ENCODE peak calls at places on chromosomes 12 and 14, in six cellular contexts. One of them, this sample, is unnamed.
A peak's percentile ranks its signal among the peaks of the same experiment; 100 is the strongest.

GRCh38 chr12:53221203-53222076 is 10.6 kb downstream of the RARG start:
- DNase-seq in activated naive CD4-positive, alpha-beta T cell treated with anti-CD3 and anti-CD28 coated beads, Interleukin-2, amount 50 U/mL, for 72 hours: peak; percentile 49
- DNase-seq in AG08396: peak; percentile 87
- DNase-seq in stimulated activated CD8-positive, alpha-beta memory T cell treated with anti-CD3 and anti-CD28 coated beads, Interleukin-4, amount 100 ng/mL, for 24 hours: no peak
- DNase-seq in tibial artery: peak; percentile 89
- DNase-seq in glomerular endothelial cell: no peak
- DNase-seq in this sample: peak; percentile 65

GRCh38 chr14:44652640-44653039 is 145.6 kb upstream of the FSCB start:
- DNase-seq in activated naive CD4-positive, alpha-beta T cell treated with anti-CD3 and anti-CD28 coated beads, Interleukin-2, amount 50 U/mL, for 72 hours: no peak
- DNase-seq in AG08396: no peak
- DNase-seq in stimulated activated CD8-positive, alpha-beta memory T cell treated with anti-CD3 and anti-CD28 coated beads, Interleukin-4, amount 100 ng/mL, for 24 hours: no peak
- DNase-seq in tibial artery: no peak
- DNase-seq in glomerular endothelial cell: no peak
- DNase-seq in this sample: no peak

GRCh38 chr14:71749613-71750238 is 182.5 kb upstream of the RGS6 start:
- DNase-seq in activated naive CD4-positive, alpha-beta T cell treated with anti-CD3 and anti-CD28 coated beads, Interleukin-2, amount 50 U/mL, for 72 hours: no peak
- DNase-seq in AG08396: no peak
- DNase-seq in stimulated activated CD8-positive, alpha-beta memory T cell treated with anti-CD3 and anti-CD28 coated beads, Interleukin-4, amount 100 ng/mL, for 24 hours: no peak
- DNase-seq in tibial artery: no peak
- DNase-seq in glomerular endothelial cell: no peak
- DNase-seq in this sample: no peak

GRCh38 chr12:26611598-26611997 is 221.4 kb downstream of the ITPR2 start:
- DNase-seq in activated naive CD4-positive, alpha-beta T cell treated with anti-CD3 and anti-CD28 coated beads, Interleukin-2, amount 50 U/mL, for 72 hours: no peak
- DNase-seq in AG08396: no peak
- DNase-seq in stimulated activated CD8-positive, alpha-beta memory T cell treated with anti-CD3 and anti-CD28 coated beads, Interleukin-4, amount 100 ng/mL, for 24 hours: no peak
- DNase-seq in tibial artery: no peak
- DNase-seq in glomerular endothelial cell: no peak
- DNase-seq in this sample: no peak

GRCh38 chr12:106249411-106250135 is 1.8 kb upstream of the CKAP4 start:
- DNase-seq in activated naive CD4-positive, alpha-beta T cell treated with anti-CD3 and anti-CD28 coated beads, Interleukin-2, amount 50 U/mL, for 72 hours: no peak
- DNase-seq in AG08396: no peak
- DNase-seq in stimulated activated CD8-positive, alpha-beta memory T cell treated with anti-CD3 and anti-CD28 coated beads, Interleukin-4, amount 100 ng/mL, for 24 hours: no peak
- DNase-seq in tibial artery: no peak
- DNase-seq in glomerular endothelial cell: no peak
- DNase-seq in this sample: no peak

GRCh38 chr12:48012070-48012469 is 7.8 kb upstream of the COL2A1 start:
- DNase-seq in activated naive CD4-positive, alpha-beta T cell treated with anti-CD3 and anti-CD28 coated beads, Interleukin-2, amount 50 U/mL, for 72 hours: no peak
- DNase-seq in AG08396: no peak
- DNase-seq in stimulated activated CD8-positive, alpha-beta memory T cell treated with anti-CD3 and anti-CD28 coated beads, Interleukin-4, amount 100 ng/mL, for 24 hours: no peak
- DNase-seq in tibial artery: no peak
- DNase-seq in glomerular endothelial cell: no peak
- DNase-seq in this sample: no peak

GRCh38 chr12:22275847-22276246 is 58.7 kb downstream of the ST8SIA1 start:
- DNase-seq in activated naive CD4-positive, alpha-beta T cell treated with anti-CD3 and anti-CD28 coated beads, Interleukin-2, amount 50 U/mL, for 72 hours: no peak
- DNase-seq in AG08396: peak; percentile 76
- DNase-seq in stimulated activated CD8-positive, alpha-beta memory T cell treated with anti-CD3 and anti-CD28 coated beads, Interleukin-4, amount 100 ng/mL, for 24 hours: no peak
- DNase-seq in tibial artery: peak; percentile 97
- DNase-seq in glomerular endothelial cell: no peak
- DNase-seq in this sample: peak; percentile 91

GRCh38 chr12:82942521-82942920 is 255.8 kb downstream of the TMTC2 start:
- DNase-seq in activated naive CD4-positive, alpha-beta T cell treated with anti-CD3 and anti-CD28 coated beads, Interleukin-2, amount 50 U/mL, for 72 hours: no peak
- DNase-seq in AG08396: no peak
- DNase-seq in stimulated activated CD8-positive, alpha-beta memory T cell treated with anti-CD3 and anti-CD28 coated beads, Interleukin-4, amount 100 ng/mL, for 24 hours: no peak
- DNase-seq in tibial artery: no peak
- DNase-seq in glomerular endothelial cell: no peak
- DNase-seq in this sample: no peak

GRCh38 chr12:82931349-82932116 is 244.8 kb downstream of the TMTC2 start:
- DNase-seq in activated naive CD4-positive, alpha-beta T cell treated with anti-CD3 and anti-CD28 coated beads, Interleukin-2, amount 50 U/mL, for 72 hours: no peak
- DNase-seq in AG08396: no peak
- DNase-seq in stimulated activated CD8-positive, alpha-beta memory T cell treated with anti-CD3 and anti-CD28 coated beads, Interleukin-4, amount 100 ng/mL, for 24 hours: no peak
- DNase-seq in tibial artery: no peak
- DNase-seq in glomerular endothelial cell: no peak
- DNase-seq in this sample: no peak

GRCh38 chr12:109900752-109901580 is 892 bp downstream of the TCHP start:
- DNase-seq in activated naive CD4-positive, alpha-beta T cell treated with anti-CD3 and anti-CD28 coated beads, Interleukin-2, amount 50 U/mL, for 72 hours: no peak
- DNase-seq in AG08396: peak; percentile 57
- DNase-seq in stimulated activated CD8-positive, alpha-beta memory T cell treated with anti-CD3 and anti-CD28 coated beads, Interleukin-4, amount 100 ng/mL, for 24 hours: no peak
- DNase-seq in tibial artery: no peak
- DNase-seq in glomerular endothelial cell: no peak
- DNase-seq in this sample: peak; percentile 21

GRCh38 chr12:4449862-4450222 is 4.2 kb upstream of the FGF6 start:
- DNase-seq in activated naive CD4-positive, alpha-beta T cell treated with anti-CD3 and anti-CD28 coated beads, Interleukin-2, amount 50 U/mL, for 72 hours: no peak
- DNase-seq in AG08396: no peak
- DNase-seq in stimulated activated CD8-positive, alpha-beta memory T cell treated with anti-CD3 and anti-CD28 coated beads, Interleukin-4, amount 100 ng/mL, for 24 hours: no peak
- DNase-seq in tibial artery: no peak
- DNase-seq in glomerular endothelial cell: no peak
- DNase-seq in this sample: no peak

GRCh38 chr12:120227233-120228040 is 26.5 kb upstream of the RPLP0 start:
- DNase-seq in activated naive CD4-positive, alpha-beta T cell treated with anti-CD3 and anti-CD28 coated beads, Interleukin-2, amount 50 U/mL, for 72 hours: no peak
- DNase-seq in AG08396: no peak
- DNase-seq in stimulated activated CD8-positive, alpha-beta memory T cell treated with anti-CD3 and anti-CD28 coated beads, Interleukin-4, amount 100 ng/mL, for 24 hours: no peak
- DNase-seq in tibial artery: no peak
- DNase-seq in glomerular endothelial cell: no peak
- DNase-seq in this sample: no peak

GRCh38 chr14:106507354-106507753 is 981.0 kb downstream of the TMEM121 start:
- DNase-seq in activated naive CD4-positive, alpha-beta T cell treated with anti-CD3 and anti-CD28 coated beads, Interleukin-2, amount 50 U/mL, for 72 hours: peak; percentile 16
- DNase-seq in AG08396: no peak
- DNase-seq in stimulated activated CD8-positive, alpha-beta memory T cell treated with anti-CD3 and anti-CD28 coated beads, Interleukin-4, amount 100 ng/mL, for 24 hours: no peak
- DNase-seq in tibial artery: no peak
- DNase-seq in glomerular endothelial cell: no peak
- DNase-seq in this sample: no peak

GRCh38 chr14:100103261-100104005 is 38.2 kb downstream of the EVL start:
- DNase-seq in activated naive CD4-positive, alpha-beta T cell treated with anti-CD3 and anti-CD28 coated beads, Interleukin-2, amount 50 U/mL, for 72 hours: no peak
- DNase-seq in AG08396: no peak
- DNase-seq in stimulated activated CD8-positive, alpha-beta memory T cell treated with anti-CD3 and anti-CD28 coated beads, Interleukin-4, amount 100 ng/mL, for 24 hours: no peak
- DNase-seq in tibial artery: peak; percentile 52
- DNase-seq in glomerular endothelial cell: no peak
- DNase-seq in this sample: peak; percentile 13

GRCh38 chr14:100537701-100538565 is 49.3 kb downstream of the BEGAIN start:
- DNase-seq in activated naive CD4-positive, alpha-beta T cell treated with anti-CD3 and anti-CD28 coated beads, Interleukin-2, amount 50 U/mL, for 72 hours: no peak
- DNase-seq in AG08396: no peak
- DNase-seq in stimulated activated CD8-positive, alpha-beta memory T cell treated with anti-CD3 and anti-CD28 coated beads, Interleukin-4, amount 100 ng/mL, for 24 hours: no peak
- DNase-seq in tibial artery: peak; percentile 62
- DNase-seq in glomerular endothelial cell: no peak
- DNase-seq in this sample: no peak

GRCh38 chr14:91038439-91038838 is 22.0 kb downstream of the RPS6KA5 start:
- DNase-seq in activated naive CD4-positive, alpha-beta T cell treated with anti-CD3 and anti-CD28 coated beads, Interleukin-2, amount 50 U/mL, for 72 hours: no peak
- DNase-seq in AG08396: no peak
- DNase-seq in stimulated activated CD8-positive, alpha-beta memory T cell treated with anti-CD3 and anti-CD28 coated beads, Interleukin-4, amount 100 ng/mL, for 24 hours: no peak
- DNase-seq in tibial artery: no peak
- DNase-seq in glomerular endothelial cell: no peak
- DNase-seq in this sample: peak; percentile 10

GRCh38 chr14:64663174-64663573 is 41.0 kb upstream of the PLEKHG3 start:
- DNase-seq in activated naive CD4-positive, alpha-beta T cell treated with anti-CD3 and anti-CD28 coated beads, Interleukin-2, amount 50 U/mL, for 72 hours: no peak
- DNase-seq in AG08396: no peak
- DNase-seq in stimulated activated CD8-positive, alpha-beta memory T cell treated with anti-CD3 and anti-CD28 coated beads, Interleukin-4, amount 100 ng/mL, for 24 hours: no peak
- DNase-seq in tibial artery: no peak
- DNase-seq in glomerular endothelial cell: no peak
- DNase-seq in this sample: no peak

GRCh38 chr14:32403688-32404087 is 74.6 kb downstream of the AKAP6 start:
- DNase-seq in activated naive CD4-positive, alpha-beta T cell treated with anti-CD3 and anti-CD28 coated beads, Interleukin-2, amount 50 U/mL, for 72 hours: no peak
- DNase-seq in AG08396: no peak
- DNase-seq in stimulated activated CD8-positive, alpha-beta memory T cell treated with anti-CD3 and anti-CD28 coated beads, Interleukin-4, amount 100 ng/mL, for 24 hours: no peak
- DNase-seq in tibial artery: no peak
- DNase-seq in glomerular endothelial cell: no peak
- DNase-seq in this sample: peak; percentile 22

GRCh38 chr14:84361476-84361875 is 1168.5 kb upstream of the FLRT2 start:
- DNase-seq in activated naive CD4-positive, alpha-beta T cell treated with anti-CD3 and anti-CD28 coated beads, Interleukin-2, amount 50 U/mL, for 72 hours: no peak
- DNase-seq in AG08396: no peak
- DNase-seq in stimulated activated CD8-positive, alpha-beta memory T cell treated with anti-CD3 and anti-CD28 coated beads, Interleukin-4, amount 100 ng/mL, for 24 hours: no peak
- DNase-seq in tibial artery: no peak
- DNase-seq in glomerular endothelial cell: no peak
- DNase-seq in this sample: no peak

GRCh38 chr12:40907115-40907521 is 214.9 kb downstream of the CNTN1 start:
- DNase-seq in activated naive CD4-positive, alpha-beta T cell treated with anti-CD3 and anti-CD28 coated beads, Interleukin-2, amount 50 U/mL, for 72 hours: no peak
- DNase-seq in AG08396: no peak
- DNase-seq in stimulated activated CD8-positive, alpha-beta memory T cell treated with anti-CD3 and anti-CD28 coated beads, Interleukin-4, amount 100 ng/mL, for 24 hours: no peak
- DNase-seq in tibial artery: no peak
- DNase-seq in glomerular endothelial cell: no peak
- DNase-seq in this sample: no peak

GRCh38 chr12:113208041-113208934 is 13.0 kb upstream of the TPCN1 start:
- DNase-seq in activated naive CD4-positive, alpha-beta T cell treated with anti-CD3 and anti-CD28 coated beads, Interleukin-2, amount 50 U/mL, for 72 hours: peak; percentile 60
- DNase-seq in AG08396: no peak
- DNase-seq in stimulated activated CD8-positive, alpha-beta memory T cell treated with anti-CD3 and anti-CD28 coated beads, Interleukin-4, amount 100 ng/mL, for 24 hours: peak; percentile 30
- DNase-seq in tibial artery: no peak
- DNase-seq in glomerular endothelial cell: no peak
- DNase-seq in this sample: peak; percentile 50

GRCh38 chr14:67510836-67511235 is 22.3 kb upstream of the PLEKHH1 start:
- DNase-seq in activated naive CD4-positive, alpha-beta T cell treated with anti-CD3 and anti-CD28 coated beads, Interleukin-2, amount 50 U/mL, for 72 hours: no peak
- DNase-seq in AG08396: no peak
- DNase-seq in stimulated activated CD8-positive, alpha-beta memory T cell treated with anti-CD3 and anti-CD28 coated beads, Interleukin-4, amount 100 ng/mL, for 24 hours: no peak
- DNase-seq in tibial artery: no peak
- DNase-seq in glomerular endothelial cell: no peak
- DNase-seq in this sample: no peak

GRCh38 chr14:91835920-91836843 is 31.2 kb downstream of the TC2N start:
- DNase-seq in activated naive CD4-positive, alpha-beta T cell treated with anti-CD3 and anti-CD28 coated beads, Interleukin-2, amount 50 U/mL, for 72 hours: peak; percentile 86
- DNase-seq in AG08396: peak; percentile 29
- DNase-seq in stimulated activated CD8-positive, alpha-beta memory T cell treated with anti-CD3 and anti-CD28 coated beads, Interleukin-4, amount 100 ng/mL, for 24 hours: peak; percentile 68
- DNase-seq in tibial artery: peak; percentile 94
- DNase-seq in glomerular endothelial cell: no peak
- DNase-seq in this sample: no peak

GRCh38 chr14:57831981-57832380 is 33.9 kb downstream of the SLC35F4 start:
- DNase-seq in activated naive CD4-positive, alpha-beta T cell treated with anti-CD3 and anti-CD28 coated beads, Interleukin-2, amount 50 U/mL, for 72 hours: no peak
- DNase-seq in AG08396: no peak
- DNase-seq in stimulated activated CD8-positive, alpha-beta memory T cell treated with anti-CD3 and anti-CD28 coated beads, Interleukin-4, amount 100 ng/mL, for 24 hours: no peak
- DNase-seq in tibial artery: no peak
- DNase-seq in glomerular endothelial cell: no peak
- DNase-seq in this sample: no peak

This sample was measured in AG08395.